ENCODE peak calls at places on chromosomes 13 and 19, in four cellular contexts. C, L, Z and S are unnamed samples.
A peak's percentile ranks its signal among the peaks of the same experiment; 100 is the strongest.

GRCh38 chr19:35498220-35498619 is 8.0 kb upstream of the KRTDAP start:
- DNase-seq in L (no peak), Z (no peak), C (no peak), S (no peak)

GRCh38 chr19:46487802-46488445 is 7.7 kb downstream of the PNMA8B start:
- DNase-seq in Z (peak; percentile 79), C (peak; percentile 39), L (peak; percentile 50), S (peak; percentile 87)

GRCh38 chr19:35314858-35315470 is 14.0 kb upstream of the CD22 start:
- DNase-seq in Z (no peak), L (no peak), C (no peak), S (no peak)

GRCh38 chr13:77506874-77507273 is 28.6 kb upstream of the SCEL start:
- DNase-seq in Z (no peak), L (no peak), C (no peak), S (no peak)

GRCh38 chr13:113902956-113903355 is 39.1 kb upstream of the GAS6 start:
- DNase-seq in L (no peak), Z (no peak), C (no peak), S (no peak)

GRCh38 chr19:51107406-51108065 is 673 bp downstream of the CTU1 start:
- DNase-seq in L (peak; percentile 21), C (no peak), Z (no peak), S (peak; percentile 21)

GRCh38 chr19:50728084-50728737 is 5.0 kb downstream of the CLEC11A start:
- DNase-seq in L (peak; percentile 85), C (peak; percentile 81), Z (no peak), S (peak; percentile 71)

GRCh38 chr13:50914848-50915247 is 5.3 kb downstream of the RNASEH2B start:
- DNase-seq in Z (no peak), L (no peak), C (no peak), S (peak; percentile 21)

GRCh38 chr13:23654111-23655110 is 84.2 kb downstream of the TNFRSF19 start:
- DNase-seq in L (peak; percentile 50), C (no peak), Z (no peak), S (no peak)

GRCh38 chr13:45472171-45472705 is 7.5 kb downstream of the COG3 start:
- DNase-seq in L (peak; percentile 24), C (no peak), Z (no peak), S (no peak)

GRCh38 chr19:29384676-29385075 is 141.1 kb upstream of the VSTM2B start:
- DNase-seq in Z (no peak), C (no peak), L (no peak), S (no peak)

GRCh38 chr19:21022996-21023395 is 2.5 kb downstream of the ZNF430 start:
- DNase-seq in L (peak; percentile 78), Z (no peak), C (peak; percentile 38), S (peak; percentile 2)

GRCh38 chr19:32606289-32606688 is 25.3 kb downstream of the PDCD5 start:
- DNase-seq in Z (no peak), C (no peak), L (no peak), S (no peak)

GRCh38 chr19:12967907-12968306 is 1.5 kb upstream of the DAND5 start:
- DNase-seq in L (no peak), Z (no peak), C (no peak), S (peak; percentile 25)

GRCh38 chr19:4196009-4196408 is 13.5 kb downstream of the ANKRD24 start:
- DNase-seq in Z (no peak), C (no peak), L (no peak), S (no peak)

GRCh38 chr13:45575146-45575829 is 40.3 kb downstream of the ERICH6B start:
- DNase-seq in C (no peak), L (no peak), Z (no peak), S (no peak)

GRCh38 chr13:48029859-48030258 is 7.7 kb upstream of the NUDT15 start:
- DNase-seq in C (no peak), Z (no peak), L (no peak), S (no peak)

GRCh38 chr19:56110515-56111448 is 10.3 kb downstream of the ZNF787 start:
- DNase-seq in Z (no peak), L (no peak), C (no peak), S (no peak)

GRCh38 chr19:30374791-30375650 is 2.8 kb downstream of the ZNF536 start:
- DNase-seq in Z (no peak), L (no peak), C (no peak), S (peak; percentile 35)

GRCh38 chr19:7293795-7294570 is at the start of gene INSR:
- DNase-seq in Z (peak; percentile 6), L (peak; percentile 88), C (no peak), S (peak; percentile 98)

GRCh38 chr19:2201473-2202148 is 34.5 kb downstream of the PLEKHJ1 start:
- DNase-seq in L (no peak), C (no peak), Z (no peak), S (no peak)

GRCh38 chr13:29954082-29955043 is 103.9 kb upstream of the UBL3 start:
- DNase-seq in Z (no peak), C (no peak), L (no peak), S (no peak)

GRCh38 chr19:18099623-18099995 is 2.0 kb downstream of the MAST3 start:
- DNase-seq in L (no peak), C (no peak), Z (no peak), S (no peak)